ENCODE peak calls at places on chromosomes 3 and 15, in nine cellular contexts. D, S, P, X, U, K, Q, E and L are unnamed samples.

GRCh38 chr15:26639976-26640375 is 132.9 kb downstream of the GABRB3 start:
- DNase-seq in D (no peak), U (no peak), E (no peak), K (no peak), Q (no peak), S (no peak), P (no peak), X (no peak), L (no peak)

GRCh38 chr15:56982987-56983386 is 64.5 kb downstream of the TCF12 start:
- DNase-seq in Q (no peak), P (no peak), U (no peak), K (no peak), E (no peak), S (no peak), X (no peak), D (no peak), L (no peak)

GRCh38 chr15:50247819-50248650 is 17.5 kb downstream of the HDC start:
- DNase-seq in X (no peak), K (no peak), E (no peak), S (no peak), Q (peak), U (no peak), D (no peak), P (no peak), L (no peak)

GRCh38 chr15:38002883-38003477 is 68.5 kb downstream of the TMCO5A start:
- DNase-seq in S (no peak), Q (peak), X (peak), P (peak), E (peak), K (peak), U (peak), D (no peak), L (peak)

GRCh38 chr15:70491641-70492040 is 271.7 kb downstream of the UACA start:
- DNase-seq in P (no peak), E (no peak), X (no peak), S (no peak), D (no peak), Q (no peak), U (no peak), K (no peak), L (no peak)

GRCh38 chr3:16140116-16140893 is 34.2 kb upstream of the GALNT15 start:
- DNase-seq in U (peak), D (no peak), S (no peak), X (peak), K (no peak), Q (no peak), P (no peak), E (peak), L (no peak)

GRCh38 chr3:174439621-174440349 is 419.3 kb upstream of the NAALADL2 start:
- DNase-seq in U (peak), Q (peak), K (no peak), P (peak), D (no peak), E (peak), X (peak), S (no peak), L (no peak)

GRCh38 chr3:4495294-4496110 is 2.4 kb downstream of the ITPR1 start:
- DNase-seq in Q (no peak), U (peak), S (no peak), K (no peak), D (no peak), P (no peak), X (no peak), E (no peak), L (no peak)

GRCh38 chr15:84822774-84823579 is 5.8 kb downstream of the ALPK3 start:
- DNase-seq in E (no peak), K (no peak), S (no peak), U (no peak), D (no peak), Q (no peak), X (no peak), P (no peak), L (no peak)

GRCh38 chr15:56821721-56822425 is 88.6 kb upstream of the ZNF280D start:
- DNase-seq in Q (peak), U (peak), P (peak), S (no peak), X (peak), K (peak), D (peak), E (peak), L (no peak)

GRCh38 chr15:28995193-28995592 is 109.4 kb downstream of the APBA2 start:
- DNase-seq in P (no peak), S (no peak), E (no peak), K (no peak), X (peak), U (no peak), D (no peak), Q (no peak), L (peak)

GRCh38 chr3:12758025-12758830 is 831 bp downstream of the TMEM40 start:
- DNase-seq in Q (peak), X (no peak), K (no peak), D (no peak), S (no peak), U (peak), E (peak), P (peak), L (no peak)

GRCh38 chr15:76204558-76204845 is 106.8 kb downstream of the ETFA start:
- DNase-seq in S (no peak), X (no peak), Q (no peak), P (no peak), E (no peak), D (no peak), U (no peak), K (no peak), L (no peak)

GRCh38 chr3:169044341-169045113 is 619.0 kb downstream of the MECOM start:
- DNase-seq in U (peak), P (peak), D (no peak), Q (no peak), E (peak), X (no peak), K (no peak), S (no peak), L (no peak)

GRCh38 chr3:64686446-64686908 is 1.3 kb downstream of the ADAMTS9 start:
- DNase-seq in Q (peak), P (no peak), D (no peak), U (no peak), S (no peak), E (peak), K (peak), X (no peak), L (no peak)

GRCh38 chr3:129184396-129184656 is 630 bp upstream of the CNBP start:
- DNase-seq in U (no peak), X (no peak), S (no peak), D (no peak), Q (peak), K (no peak), P (no peak), E (no peak), L (no peak)

GRCh38 chr3:55423888-55424287 is 63.2 kb downstream of the WNT5A start:
- DNase-seq in K (no peak), U (no peak), S (no peak), E (no peak), D (no peak), X (no peak), P (no peak), Q (no peak), L (no peak)

GRCh38 chr3:114144909-114145688 is 33.8 kb downstream of the DRD3 start:
- DNase-seq in E (peak), Q (no peak), S (no peak), P (peak), X (peak), U (peak), D (no peak), K (peak), L (peak)

GRCh38 chr3:31210068-31210650 is 315.7 kb upstream of the GADL1 start:
- DNase-seq in S (no peak), E (no peak), P (no peak), X (no peak), K (no peak), U (no peak), D (no peak), Q (no peak), L (no peak)